ENCODE peak calls at places on chromosomes 13 and 19, in nine cellular contexts. Q is progenitor cell of endocrine pancreas, N is ascending aorta, D is iris pigment epithelial cell, A is AG04450, E is HTR-8/SVneo, R is T follicular helper cell, V is HuH-7, J is RPMI8226. M is an unnamed sample.

GRCh38 chr19:12777217-12778019 is 2.1 kb upstream of the HOOK2 start:
- DNase-seq in A (no peak), E (no peak), D (peak; percentile 76), R (peak; percentile 70), N (peak; percentile 89), J (peak; percentile 85), V (peak; percentile 82), Q (peak; percentile 76), M (peak; percentile 94)

GRCh38 chr13:43934273-43934672 is 54.6 kb downstream of the LACC1 start:
- DNase-seq in E (no peak), A (no peak), D (no peak), Q (no peak), V (no peak), N (no peak), J (no peak), R (no peak), M (no peak)

GRCh38 chr13:76663941-76664340 is 222.3 kb downstream of the KCTD12 start:
- DNase-seq in N (no peak), Q (no peak), J (no peak), E (no peak), V (no peak), R (no peak), A (no peak), D (peak; percentile 70), M (no peak)

GRCh38 chr13:113855931-113856715 is 7.8 kb downstream of the GAS6 start:
- DNase-seq in R (no peak), Q (no peak), A (no peak), E (no peak), D (no peak), N (no peak), V (no peak), J (peak; percentile 68), M (no peak)

GRCh38 chr13:95176611-95177259 is 124.5 kb downstream of the ABCC4 start:
- DNase-seq in N (no peak), V (no peak), R (no peak), J (no peak), A (no peak), E (no peak), Q (no peak), D (peak; percentile 52), M (no peak)

GRCh38 chr13:112616586-112617381 is 28.8 kb upstream of the TUBGCP3 start:
- DNase-seq in V (peak; percentile 63), E (peak; percentile 45), J (peak; percentile 33), A (no peak), R (no peak), N (no peak), D (peak; percentile 49), Q (no peak), M (peak; percentile 65)

GRCh38 chr19:48186541-48186991 is 16.1 kb downstream of the ZSWIM9 start:
- DNase-seq in N (peak; percentile 52), R (no peak), A (no peak), V (no peak), Q (no peak), E (no peak), J (no peak), D (no peak), M (peak; percentile 97)

GRCh38 chr19:32642771-32643170 is 32.2 kb downstream of the ANKRD27 start:
- DNase-seq in D (no peak), V (no peak), E (no peak), N (no peak), J (no peak), Q (no peak), R (peak; percentile 25), A (no peak), M (no peak)

GRCh38 chr19:19137556-19138109 is 645 bp downstream of the TMEM161A start:
- DNase-seq in V (no peak), R (no peak), J (peak; percentile 22), N (no peak), E (no peak), Q (no peak), D (peak; percentile 8), A (no peak), M (peak; percentile 54)

GRCh38 chr13:77124423-77124822 is 97.5 kb upstream of the FBXL3 start:
- DNase-seq in Q (no peak), J (no peak), E (no peak), V (no peak), A (no peak), N (no peak), D (no peak), R (no peak), M (no peak)

GRCh38 chr13:76764429-76764828 is 121.8 kb downstream of the KCTD12 start:
- DNase-seq in R (no peak), Q (no peak), E (no peak), N (peak; percentile 85), V (no peak), J (no peak), A (no peak), D (peak; percentile 54), M (no peak)